ENCODE peak calls at places on chromosome 14, in seven cellular contexts. One of them, this sample, is unnamed.

GRCh38 chr14:100246809-100247428 is 8.0 kb downstream of the YY1 start:
- ATAC-seq in pancreas: peak; percentile 69
- ATAC-seq in heart left ventricle: peak; percentile 46
- ATAC-seq in lower lobe of right lung: peak; percentile 83
- ATAC-seq in HepG2: peak; percentile 88
- ATAC-seq in A549: peak; percentile 93
- ATAC-seq in CD8-positive, alpha-beta T cell: peak; percentile 62
- ATAC-seq in this sample: peak; percentile 50

GRCh38 chr14:74593241-74593985 is 18.6 kb downstream of the LTBP2 start:
- ATAC-seq in pancreas: no peak
- ATAC-seq in heart left ventricle: peak; percentile 39
- ATAC-seq in lower lobe of right lung: no peak
- ATAC-seq in HepG2: peak; percentile 58
- ATAC-seq in A549: no peak
- ATAC-seq in CD8-positive, alpha-beta T cell: no peak
- ATAC-seq in this sample: peak; percentile 41

GRCh38 chr14:91918159-91918883 is 29.2 kb downstream of the FBLN5 start:
- ATAC-seq in pancreas: peak; percentile 35
- ATAC-seq in heart left ventricle: no peak
- ATAC-seq in lower lobe of right lung: peak; percentile 28
- ATAC-seq in HepG2: no peak
- ATAC-seq in A549: no peak
- ATAC-seq in CD8-positive, alpha-beta T cell: no peak
- ATAC-seq in this sample: peak; percentile 72

GRCh38 chr14:99576304-99576703 is 27.7 kb downstream of the CCDC85C start:
- ATAC-seq in pancreas: no peak
- ATAC-seq in heart left ventricle: no peak
- ATAC-seq in lower lobe of right lung: no peak
- ATAC-seq in HepG2: no peak
- ATAC-seq in A549: peak; percentile 4
- ATAC-seq in CD8-positive, alpha-beta T cell: no peak
- ATAC-seq in this sample: no peak

GRCh38 chr14:75090353-75090752 is 20.9 kb downstream of the ZC2HC1C start:
- ATAC-seq in pancreas: no peak
- ATAC-seq in heart left ventricle: no peak
- ATAC-seq in lower lobe of right lung: no peak
- ATAC-seq in HepG2: no peak
- ATAC-seq in A549: no peak
- ATAC-seq in CD8-positive, alpha-beta T cell: no peak
- ATAC-seq in this sample: no peak

GRCh38 chr14:32008602-32009193 is 68.4 kb upstream of the ARHGAP5 start:
- ATAC-seq in pancreas: no peak
- ATAC-seq in heart left ventricle: no peak
- ATAC-seq in lower lobe of right lung: no peak
- ATAC-seq in HepG2: no peak
- ATAC-seq in A549: no peak
- ATAC-seq in CD8-positive, alpha-beta T cell: no peak
- ATAC-seq in this sample: no peak

GRCh38 chr14:23829736-23830474 is 123.7 kb upstream of the DHRS4 start:
- ATAC-seq in pancreas: no peak
- ATAC-seq in heart left ventricle: peak; percentile 64
- ATAC-seq in lower lobe of right lung: peak; percentile 40
- ATAC-seq in HepG2: peak; percentile 45
- ATAC-seq in A549: peak; percentile 99
- ATAC-seq in CD8-positive, alpha-beta T cell: no peak
- ATAC-seq in this sample: peak; percentile 79

GRCh38 chr14:92565718-92566115 is 52.1 kb downstream of the RIN3 start:
- ATAC-seq in pancreas: no peak
- ATAC-seq in heart left ventricle: no peak
- ATAC-seq in lower lobe of right lung: no peak
- ATAC-seq in HepG2: no peak
- ATAC-seq in A549: peak; percentile 73
- ATAC-seq in CD8-positive, alpha-beta T cell: no peak
- ATAC-seq in this sample: no peak

GRCh38 chr14:73943083-73943482 is 6.8 kb downstream of the FAM161B start:
- ATAC-seq in pancreas: no peak
- ATAC-seq in heart left ventricle: peak; percentile 63
- ATAC-seq in lower lobe of right lung: peak; percentile 60
- ATAC-seq in HepG2: peak; percentile 21
- ATAC-seq in A549: no peak
- ATAC-seq in CD8-positive, alpha-beta T cell: no peak
- ATAC-seq in this sample: peak; percentile 75

GRCh38 chr14:76011959-76012802 is 26.6 kb downstream of the IFT43 start:
- ATAC-seq in pancreas: no peak
- ATAC-seq in heart left ventricle: peak; percentile 88
- ATAC-seq in lower lobe of right lung: peak; percentile 68
- ATAC-seq in HepG2: no peak
- ATAC-seq in A549: no peak
- ATAC-seq in CD8-positive, alpha-beta T cell: no peak
- ATAC-seq in this sample: peak; percentile 89

GRCh38 chr14:95318399-95318834 is 1.3 kb downstream of the CLMN start:
- ATAC-seq in pancreas: peak; percentile 12
- ATAC-seq in heart left ventricle: no peak
- ATAC-seq in lower lobe of right lung: no peak
- ATAC-seq in HepG2: peak; percentile 5
- ATAC-seq in A549: no peak
- ATAC-seq in CD8-positive, alpha-beta T cell: no peak
- ATAC-seq in this sample: no peak

GRCh38 chr14:77009014-77009413 is 19.5 kb downstream of the IRF2BPL start:
- ATAC-seq in pancreas: no peak
- ATAC-seq in heart left ventricle: no peak
- ATAC-seq in lower lobe of right lung: no peak
- ATAC-seq in HepG2: no peak
- ATAC-seq in A549: no peak
- ATAC-seq in CD8-positive, alpha-beta T cell: no peak
- ATAC-seq in this sample: no peak

GRCh38 chr14:74638970-74639369 is 26.9 kb upstream of the LTBP2 start:
- ATAC-seq in pancreas: no peak
- ATAC-seq in heart left ventricle: peak; percentile 43
- ATAC-seq in lower lobe of right lung: no peak
- ATAC-seq in HepG2: no peak
- ATAC-seq in A549: no peak
- ATAC-seq in CD8-positive, alpha-beta T cell: no peak
- ATAC-seq in this sample: peak; percentile 83

GRCh38 chr14:89723930-89724915 is 230.3 kb downstream of the EFCAB11 start:
- ATAC-seq in pancreas: no peak
- ATAC-seq in heart left ventricle: no peak
- ATAC-seq in lower lobe of right lung: no peak
- ATAC-seq in HepG2: peak; percentile 54
- ATAC-seq in A549: no peak
- ATAC-seq in CD8-positive, alpha-beta T cell: no peak
- ATAC-seq in this sample: no peak

GRCh38 chr14:22898302-22898894 is 15.4 kb downstream of the REM2 start:
- ATAC-seq in pancreas: no peak
- ATAC-seq in heart left ventricle: no peak
- ATAC-seq in lower lobe of right lung: no peak
- ATAC-seq in HepG2: no peak
- ATAC-seq in A549: peak; percentile 65
- ATAC-seq in CD8-positive, alpha-beta T cell: no peak
- ATAC-seq in this sample: no peak

GRCh38 chr14:52018252-52018651 is 28.9 kb downstream of the RTRAF start:
- ATAC-seq in pancreas: no peak
- ATAC-seq in heart left ventricle: no peak
- ATAC-seq in lower lobe of right lung: peak; percentile 34
- ATAC-seq in HepG2: no peak
- ATAC-seq in A549: no peak
- ATAC-seq in CD8-positive, alpha-beta T cell: no peak
- ATAC-seq in this sample: no peak

GRCh38 chr14:99966030-99966429 is 99.2 kb upstream of the EVL start:
- ATAC-seq in pancreas: no peak
- ATAC-seq in heart left ventricle: no peak
- ATAC-seq in lower lobe of right lung: no peak
- ATAC-seq in HepG2: peak; percentile 60
- ATAC-seq in A549: no peak
- ATAC-seq in CD8-positive, alpha-beta T cell: no peak
- ATAC-seq in this sample: no peak

GRCh38 chr14:26917086-26917485 is 319.3 kb upstream of the NOVA1 start:
- ATAC-seq in pancreas: no peak
- ATAC-seq in heart left ventricle: peak; percentile 79
- ATAC-seq in lower lobe of right lung: peak; percentile 52
- ATAC-seq in HepG2: no peak
- ATAC-seq in A549: no peak
- ATAC-seq in CD8-positive, alpha-beta T cell: no peak
- ATAC-seq in this sample: peak; percentile 91

GRCh38 chr14:36313206-36313605 is 7.2 kb downstream of the MBIP start:
- ATAC-seq in pancreas: no peak
- ATAC-seq in heart left ventricle: no peak
- ATAC-seq in lower lobe of right lung: no peak
- ATAC-seq in HepG2: peak; percentile 15
- ATAC-seq in A549: no peak
- ATAC-seq in CD8-positive, alpha-beta T cell: no peak
- ATAC-seq in this sample: no peak

GRCh38 chr14:75823334-75823733 is 158.5 kb downstream of the TGFB3 start:
- ATAC-seq in pancreas: peak; percentile 8
- ATAC-seq in heart left ventricle: peak; percentile 64
- ATAC-seq in lower lobe of right lung: no peak
- ATAC-seq in HepG2: no peak
- ATAC-seq in A549: no peak
- ATAC-seq in CD8-positive, alpha-beta T cell: no peak
- ATAC-seq in this sample: peak; percentile 87

GRCh38 chr14:92215579-92215978 is 93.8 kb downstream of the CPSF2 start:
- ATAC-seq in pancreas: no peak
- ATAC-seq in heart left ventricle: peak; percentile 15
- ATAC-seq in lower lobe of right lung: no peak
- ATAC-seq in HepG2: no peak
- ATAC-seq in A549: no peak
- ATAC-seq in CD8-positive, alpha-beta T cell: no peak
- ATAC-seq in this sample: no peak

GRCh38 chr14:87934185-87934584 is 58.8 kb downstream of the GALC start:
- ATAC-seq in pancreas: no peak
- ATAC-seq in heart left ventricle: no peak
- ATAC-seq in lower lobe of right lung: no peak
- ATAC-seq in HepG2: peak; percentile 76
- ATAC-seq in A549: peak; percentile 77
- ATAC-seq in CD8-positive, alpha-beta T cell: no peak
- ATAC-seq in this sample: no peak

GRCh38 chr14:101628975-101629374 is 67.7 kb downstream of the DIO3 start:
- ATAC-seq in pancreas: no peak
- ATAC-seq in heart left ventricle: peak; percentile 6
- ATAC-seq in lower lobe of right lung: peak; percentile 9
- ATAC-seq in HepG2: peak; percentile 29
- ATAC-seq in A549: peak; percentile 22
- ATAC-seq in CD8-positive, alpha-beta T cell: no peak
- ATAC-seq in this sample: no peak

GRCh38 chr14:100439781-100440180 is 116.6 kb downstream of the SLC25A47 start:
- ATAC-seq in pancreas: no peak
- ATAC-seq in heart left ventricle: no peak
- ATAC-seq in lower lobe of right lung: peak; percentile 39
- ATAC-seq in HepG2: no peak
- ATAC-seq in A549: peak; percentile 52
- ATAC-seq in CD8-positive, alpha-beta T cell: no peak
- ATAC-seq in this sample: peak; percentile 46

GRCh38 chr14:61584258-61584657 is 111.1 kb upstream of the HIF1A start:
- ATAC-seq in pancreas: no peak
- ATAC-seq in heart left ventricle: peak; percentile 54
- ATAC-seq in lower lobe of right lung: peak; percentile 80
- ATAC-seq in HepG2: no peak
- ATAC-seq in A549: peak; percentile 34
- ATAC-seq in CD8-positive, alpha-beta T cell: no peak
- ATAC-seq in this sample: no peak

GRCh38 chr14:103314496-103315277 is 19.4 kb upstream of the EIF5 start:
- ATAC-seq in pancreas: peak; percentile 56
- ATAC-seq in heart left ventricle: no peak
- ATAC-seq in lower lobe of right lung: no peak
- ATAC-seq in HepG2: peak; percentile 45
- ATAC-seq in A549: no peak
- ATAC-seq in CD8-positive, alpha-beta T cell: no peak
- ATAC-seq in this sample: no peak
- H3K4me1 ChIP-seq in pancreas: no peaks in the 10 kb centered on the region
- H3K4me1 ChIP-seq in heart left ventricle: peaks cover 5% of the 10 kb centered on the region
- H3K4me1 ChIP-seq in lower lobe of right lung: peaks cover 19% of the 10 kb centered on the region
- H3K4me1 ChIP-seq in HepG2: peaks cover 41% of the 10 kb centered on the region
- H3K4me1 ChIP-seq in A549: no peaks in the 10 kb centered on the region
- H3K4me1 ChIP-seq in CD8-positive, alpha-beta T cell: no peaks in the 10 kb centered on the region
- H3K4me1 ChIP-seq in this sample: no peaks in the 10 kb centered on the region

DNA sequence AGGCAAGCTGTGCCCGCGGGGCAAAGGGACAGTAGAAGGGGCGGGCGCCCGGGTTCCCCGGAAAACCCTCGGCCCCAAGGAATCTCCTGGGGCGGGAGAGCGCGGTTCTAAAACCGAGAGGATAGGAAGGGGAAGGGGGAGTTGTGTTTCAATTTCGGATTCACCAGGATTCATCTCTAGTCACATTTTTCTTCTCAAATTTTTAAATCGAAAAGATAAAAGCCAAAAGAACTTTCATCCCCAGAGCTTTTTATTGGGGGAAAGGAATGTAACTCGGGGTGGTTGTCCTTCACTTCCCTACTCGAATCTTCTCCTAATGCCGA is 1.4 kb downstream of the BMP4 start:
- ATAC-seq in pancreas: no peak
- ATAC-seq in heart left ventricle: no peak
- ATAC-seq in lower lobe of right lung: no peak
- ATAC-seq in HepG2: no peak
- ATAC-seq in A549: peak; percentile 4
- ATAC-seq in CD8-positive, alpha-beta T cell: no peak
- ATAC-seq in this sample: no peak
- H3K4me3 ChIP-seq in pancreas: peak overlapping the region; percentile 29
- H3K4me3 ChIP-seq in heart left ventricle: peak overlapping the region; percentile 57
- H3K4me3 ChIP-seq in lower lobe of right lung: peak overlapping the region; percentile 69
- H3K4me3 ChIP-seq in HepG2: peak overlapping the region; percentile 92
- H3K4me3 ChIP-seq in A549: peak overlapping the region; percentile 53
- H3K4me3 ChIP-seq in CD8-positive, alpha-beta T cell: no peak overlapping the region
- H3K4me3 ChIP-seq in this sample: peak overlapping the region; percentile 42

GRCh38 chr14:19874842-19875241 is at the start of gene OR4K2:
- ATAC-seq in pancreas: no peak
- ATAC-seq in heart left ventricle: no peak
- ATAC-seq in lower lobe of right lung: no peak
- ATAC-seq in HepG2: no peak
- ATAC-seq in A549: no peak
- ATAC-seq in CD8-positive, alpha-beta T cell: no peak
- ATAC-seq in this sample: no peak

GRCh38 chr14:19873178-19873577 is 1.8 kb upstream of the OR4K2 start:
- ATAC-seq in pancreas: no peak
- ATAC-seq in heart left ventricle: no peak
- ATAC-seq in lower lobe of right lung: no peak
- ATAC-seq in HepG2: no peak
- ATAC-seq in A549: peak; percentile 68
- ATAC-seq in CD8-positive, alpha-beta T cell: no peak
- ATAC-seq in this sample: no peak

GRCh38 chr14:19878029-19878642 is 3.2 kb downstream of the OR4K2 start:
- ATAC-seq in pancreas: no peak
- ATAC-seq in heart left ventricle: no peak
- ATAC-seq in lower lobe of right lung: no peak
- ATAC-seq in HepG2: no peak
- ATAC-seq in A549: peak; percentile 68
- ATAC-seq in CD8-positive, alpha-beta T cell: no peak
- ATAC-seq in this sample: no peak
- TF ChIP-seq CTCF in pancreas: peak; percentile 46
- TF ChIP-seq CTCF in heart left ventricle: peak; percentile 83
- TF ChIP-seq CTCF in lower lobe of right lung: peak; percentile 60
- TF ChIP-seq CTCF in HepG2: peak; percentile 44
- TF ChIP-seq CTCF in A549: peak; percentile 67
- TF ChIP-seq CTCF in CD8-positive, alpha-beta T cell: peak; percentile 83
- TF ChIP-seq CTCF in this sample: no peak

DNA sequence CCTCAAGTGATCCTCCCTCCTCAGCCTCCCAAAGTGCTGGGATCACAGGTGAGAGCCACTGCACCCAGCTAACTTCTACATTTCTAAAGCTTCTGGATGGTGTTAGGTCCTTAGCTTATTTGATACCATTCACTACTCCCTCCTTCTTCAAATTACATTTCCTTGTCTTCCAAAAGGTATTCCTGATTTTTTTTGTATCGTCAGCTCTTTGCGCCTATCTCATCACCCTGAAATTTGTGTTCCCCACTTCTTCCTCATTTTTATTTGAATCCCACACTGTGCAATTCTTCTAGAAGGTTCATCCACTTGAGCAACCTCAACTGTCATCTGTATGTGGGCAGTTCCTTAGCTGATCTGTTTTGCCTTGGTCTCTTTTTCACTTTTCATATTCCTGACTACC is 241.8 kb upstream of the RGS6 start:
- ATAC-seq in pancreas: no peak
- ATAC-seq in heart left ventricle: no peak
- ATAC-seq in lower lobe of right lung: no peak
- ATAC-seq in HepG2: no peak
- ATAC-seq in A549: no peak
- ATAC-seq in CD8-positive, alpha-beta T cell: no peak
- ATAC-seq in this sample: no peak
- H3K4me1 ChIP-seq in pancreas: no peaks in the 10 kb centered on the region
- H3K4me1 ChIP-seq in heart left ventricle: no peaks in the 10 kb centered on the region
- H3K4me1 ChIP-seq in lower lobe of right lung: peaks cover 10% of the 10 kb centered on the region
- H3K4me1 ChIP-seq in HepG2: peaks cover 16% of the 10 kb centered on the region
- H3K4me1 ChIP-seq in A549: no peaks in the 10 kb centered on the region
- H3K4me1 ChIP-seq in CD8-positive, alpha-beta T cell: peaks cover 7% of the 10 kb centered on the region
- H3K4me1 ChIP-seq in this sample: peaks cover 5% of the 10 kb centered on the region

This sample was measured in gastroesophageal sphincter.